ENCODE peak calls at places on chromosome 21, in six cellular contexts. One of them, this sample, is unnamed.
A peak's percentile ranks its signal among the peaks of the same experiment; 100 is the strongest.

GRCh38 chr21:43979654-43980053 is 32.5 kb upstream of the TRAPPC10 start:
- DNase-seq in HepG2: no peak
- DNase-seq in H1: no peak
- DNase-seq in GM12878: no peak
- DNase-seq in K562: no peak
- DNase-seq in SK-N-SH: no peak
- DNase-seq in this sample: no peak

GRCh38 chr21:26554365-26554764 is 18.7 kb downstream of the CYYR1 start:
- DNase-seq in HepG2: no peak
- DNase-seq in SK-N-SH: peak; percentile 71
- DNase-seq in H1: no peak
- DNase-seq in GM12878: no peak
- DNase-seq in K562: no peak
- DNase-seq in this sample: no peak

GRCh38 chr21:45940091-45940490 is 41.5 kb upstream of the COL6A1 start:
- DNase-seq in H1: no peak
- DNase-seq in HepG2: no peak
- DNase-seq in GM12878: no peak
- DNase-seq in K562: no peak
- DNase-seq in SK-N-SH: peak; percentile 16
- DNase-seq in this sample: no peak

GRCh38 chr21:36235058-36235582 is 78.5 kb downstream of the DOP1B start:
- DNase-seq in HepG2: peak; percentile 95
- DNase-seq in GM12878: no peak
- DNase-seq in H1: no peak
- DNase-seq in SK-N-SH: no peak
- DNase-seq in K562: no peak
- DNase-seq in this sample: no peak

GRCh38 chr21:46088189-46088588 is 9.7 kb upstream of the COL6A2 start:
- DNase-seq in SK-N-SH: no peak
- DNase-seq in GM12878: no peak
- DNase-seq in HepG2: no peak
- DNase-seq in K562: no peak
- DNase-seq in H1: no peak
- DNase-seq in this sample: no peak

GRCh38 chr21:9759972-9760371 is 761.4 kb upstream of the TPTE start:
- DNase-seq in GM12878: no peak
- DNase-seq in H1: no peak
- DNase-seq in SK-N-SH: no peak
- DNase-seq in K562: no peak
- DNase-seq in HepG2: no peak
- DNase-seq in this sample: no peak

GRCh38 chr21:45128613-45129226 is 54.3 kb downstream of the ADARB1 start:
- DNase-seq in HepG2: peak; percentile 59
- DNase-seq in K562: no peak
- DNase-seq in H1: peak; percentile 29
- DNase-seq in SK-N-SH: peak; percentile 87
- DNase-seq in GM12878: no peak
- DNase-seq in this sample: peak; percentile 54

GRCh38 chr21:45427331-45428271 is 22.6 kb downstream of the COL18A1 start:
- DNase-seq in GM12878: no peak
- DNase-seq in HepG2: peak; percentile 93
- DNase-seq in K562: peak; percentile 80
- DNase-seq in H1: peak; percentile 67
- DNase-seq in SK-N-SH: no peak
- DNase-seq in this sample: no peak

GRCh38 chr21:43790053-43790524 is 712 bp downstream of the RRP1 start:
- DNase-seq in H1: no peak
- DNase-seq in GM12878: no peak
- DNase-seq in K562: no peak
- DNase-seq in SK-N-SH: no peak
- DNase-seq in HepG2: no peak
- DNase-seq in this sample: no peak

GRCh38 chr21:35333831-35334593 is 284.9 kb upstream of the RUNX1 start:
- DNase-seq in SK-N-SH: no peak
- DNase-seq in GM12878: no peak
- DNase-seq in K562: no peak
- DNase-seq in H1: no peak
- DNase-seq in HepG2: no peak
- DNase-seq in this sample: peak; percentile 72

GRCh38 chr21:14841511-14842472 is 223.0 kb downstream of the NRIP1 start:
- DNase-seq in GM12878: no peak
- DNase-seq in H1: no peak
- DNase-seq in K562: no peak
- DNase-seq in HepG2: no peak
- DNase-seq in SK-N-SH: no peak
- DNase-seq in this sample: no peak

GRCh38 chr21:45552696-45553391 is 10.6 kb upstream of the SLC19A1 start:
- DNase-seq in SK-N-SH: peak; percentile 12
- DNase-seq in K562: no peak
- DNase-seq in GM12878: no peak
- DNase-seq in H1: no peak
- DNase-seq in HepG2: no peak
- DNase-seq in this sample: no peak

GRCh38 chr21:46038871-46039397 is 57.4 kb downstream of the COL6A1 start:
- DNase-seq in GM12878: no peak
- DNase-seq in K562: no peak
- DNase-seq in HepG2: no peak
- DNase-seq in H1: no peak
- DNase-seq in SK-N-SH: no peak
- DNase-seq in this sample: no peak

GRCh38 chr21:34909492-34910292 is 139.4 kb downstream of the RUNX1 start:
- DNase-seq in GM12878: no peak
- DNase-seq in SK-N-SH: no peak
- DNase-seq in K562: no peak
- DNase-seq in HepG2: no peak
- DNase-seq in H1: no peak
- DNase-seq in this sample: no peak

DNA sequence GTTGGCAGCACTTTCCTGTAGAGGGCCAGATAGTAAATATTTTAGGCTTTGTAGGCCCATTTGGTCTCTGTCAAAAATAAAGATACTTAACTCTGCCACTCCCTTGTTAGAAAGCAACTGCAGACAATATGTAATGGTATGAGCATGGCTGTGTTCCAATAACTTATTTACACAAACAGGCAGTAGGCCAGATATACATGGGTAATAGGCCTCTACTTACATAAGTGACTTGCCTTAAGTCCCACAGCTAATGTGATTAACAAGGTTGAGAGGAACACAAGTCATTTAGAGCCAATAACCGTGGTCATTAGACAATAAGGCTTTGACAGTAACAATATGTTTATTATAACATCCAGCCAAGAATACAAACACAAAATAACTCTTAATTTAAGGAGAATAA is 17.4 kb downstream of the CCT8 start:
- DNase-seq in SK-N-SH: no peak
- DNase-seq in K562: no peak
- DNase-seq in H1: no peak
- DNase-seq in GM12878: no peak
- DNase-seq in HepG2: no peak
- DNase-seq in this sample: no peak
- TF ChIP-seq GABPA in SK-N-SH: no peak
- TF ChIP-seq GABPA in K562: no peak
- TF ChIP-seq GABPA in H1: no peak
- TF ChIP-seq GABPA in GM12878: no peak
- TF ChIP-seq GABPA in HepG2: no peak
- TF ChIP-seq GABPA in this sample: no peak

DNA sequence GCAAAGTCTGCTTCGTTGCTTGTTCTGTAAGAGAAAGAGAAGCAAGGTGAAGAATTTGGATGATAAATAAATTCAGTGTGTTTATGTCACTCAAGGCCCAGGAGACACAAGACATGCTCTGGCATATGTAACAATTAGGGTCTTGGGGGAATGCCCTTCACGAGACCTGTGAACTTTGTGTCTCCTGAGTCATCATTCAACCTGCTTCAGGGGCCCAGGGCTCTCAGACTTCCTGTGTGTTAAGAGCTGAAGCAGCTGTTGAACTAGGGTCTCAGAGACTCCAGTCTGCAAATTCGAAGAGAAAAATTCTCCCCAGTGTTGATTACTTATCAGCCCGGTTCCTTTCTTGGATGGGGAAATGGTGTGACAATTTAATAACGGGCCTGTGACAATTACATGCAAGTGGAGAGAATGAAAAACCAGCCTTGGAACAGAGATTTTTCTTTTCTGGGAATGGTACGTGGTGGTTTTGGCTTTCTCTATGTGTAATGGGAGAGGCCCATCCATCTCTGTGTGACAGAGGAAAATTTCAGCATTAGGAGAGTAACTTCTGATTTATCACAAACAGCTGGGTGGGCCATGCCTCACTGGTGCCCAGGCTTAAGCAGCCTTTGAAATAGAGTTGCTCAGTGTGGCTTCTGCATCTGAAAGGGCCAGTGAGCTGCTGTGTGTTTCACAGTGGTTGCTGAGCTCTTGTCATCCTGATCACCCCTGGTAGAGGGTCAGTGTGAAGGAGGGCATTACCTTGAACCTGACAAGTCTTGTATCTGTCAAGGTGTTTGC is 22.4 kb downstream of the HUNK start:
- DNase-seq in H1: no peak
- DNase-seq in SK-N-SH: no peak
- DNase-seq in GM12878: no peak
- DNase-seq in HepG2: peak; percentile 60
- DNase-seq in K562: no peak
- DNase-seq in this sample: no peak
- TF ChIP-seq GABPA in H1: no peak
- TF ChIP-seq GABPA in SK-N-SH: no peak
- TF ChIP-seq GABPA in GM12878: no peak
- TF ChIP-seq GABPA in HepG2: no peak
- TF ChIP-seq GABPA in K562: no peak
- TF ChIP-seq GABPA in this sample: no peak

DNA sequence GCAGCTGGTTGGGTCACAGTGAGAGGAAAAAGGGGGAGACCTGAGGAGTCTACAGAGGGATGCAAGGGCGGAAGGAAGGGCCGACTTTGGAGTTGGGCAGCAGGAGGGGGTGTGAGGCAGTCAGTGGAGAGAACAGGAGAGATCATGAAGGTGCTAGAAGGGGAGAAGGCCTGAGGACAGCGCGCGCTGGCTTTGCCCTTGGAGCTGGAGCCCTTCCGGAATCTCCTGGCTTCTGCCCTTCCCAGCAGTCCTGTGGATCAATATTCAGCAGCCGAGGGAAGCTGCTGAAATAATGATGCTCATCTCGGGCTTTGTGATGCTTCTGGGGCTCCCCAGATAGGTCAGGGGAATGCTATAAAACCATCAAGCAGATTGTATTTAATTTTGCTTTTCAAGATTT is 26.7 kb downstream of the SLC37A1 start:
- DNase-seq in H1: no peak
- DNase-seq in HepG2: no peak
- DNase-seq in K562: no peak
- DNase-seq in GM12878: no peak
- DNase-seq in SK-N-SH: no peak
- DNase-seq in this sample: no peak
- TF ChIP-seq GABPA in H1: no peak
- TF ChIP-seq GABPA in HepG2: no peak
- TF ChIP-seq GABPA in K562: no peak
- TF ChIP-seq GABPA in GM12878: no peak
- TF ChIP-seq GABPA in SK-N-SH: no peak
- TF ChIP-seq GABPA in this sample: no peak

DNA sequence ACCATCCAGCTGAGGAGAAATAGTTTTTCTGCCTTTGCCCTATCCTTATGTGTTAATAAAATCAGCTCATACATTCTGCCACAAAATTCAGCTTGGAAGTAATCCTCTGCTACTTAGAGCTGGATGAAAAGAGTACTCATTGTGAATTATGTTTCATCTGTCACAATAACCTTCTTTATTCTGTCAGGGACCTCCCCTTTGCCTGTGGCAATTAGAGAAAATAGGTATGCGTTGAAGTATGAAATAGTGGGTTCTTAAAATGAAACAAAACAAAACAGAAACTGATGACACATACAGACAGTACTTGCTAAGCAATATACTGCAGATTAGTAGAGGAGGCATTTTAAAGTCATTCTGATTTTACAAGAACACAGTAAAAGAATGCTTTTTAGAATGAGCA is 578.5 kb downstream of the USP25 start:
- DNase-seq in SK-N-SH: no peak
- DNase-seq in H1: no peak
- DNase-seq in GM12878: no peak
- DNase-seq in K562: no peak
- DNase-seq in HepG2: no peak
- DNase-seq in this sample: no peak
- TF ChIP-seq GABPA in SK-N-SH: no peak
- TF ChIP-seq GABPA in H1: no peak
- TF ChIP-seq GABPA in GM12878: no peak
- TF ChIP-seq GABPA in K562: no peak
- TF ChIP-seq GABPA in HepG2: no peak
- TF ChIP-seq GABPA in this sample: no peak

DNA sequence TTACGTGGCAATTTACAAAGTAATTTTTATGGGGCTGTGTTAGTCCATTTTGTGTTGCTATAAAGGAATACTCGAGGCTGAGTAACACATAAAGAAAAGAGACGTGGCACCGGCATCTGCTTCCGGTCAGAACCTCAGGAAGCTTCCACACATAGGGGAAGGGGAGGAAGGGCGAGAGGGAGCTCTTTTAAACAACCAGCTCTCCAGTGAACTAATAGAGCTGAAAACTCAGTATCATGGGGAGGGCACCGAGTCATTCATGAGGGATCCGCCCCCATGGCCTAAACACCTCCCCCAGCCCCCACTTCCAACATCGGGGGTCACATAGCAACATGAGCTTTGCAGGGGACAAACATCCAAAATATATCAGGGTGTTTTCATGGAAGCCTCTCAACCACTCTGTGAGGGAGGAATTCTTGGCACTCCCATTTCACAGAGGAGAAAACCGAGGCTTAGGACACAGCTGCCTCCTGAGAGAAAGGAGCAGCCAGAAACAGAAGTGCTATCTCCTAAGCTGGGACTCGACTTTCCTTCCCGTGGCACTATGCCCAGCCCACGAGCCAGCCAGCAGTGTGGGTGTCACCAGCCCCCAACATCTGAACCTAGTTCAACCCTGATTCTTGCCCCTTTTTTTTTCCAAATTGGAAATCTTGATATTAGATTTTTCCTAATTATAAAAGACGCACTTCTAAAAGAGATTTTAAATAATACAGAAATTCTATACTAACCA is 29.1 kb downstream of the MIS18A start:
- DNase-seq in HepG2: no peak
- DNase-seq in GM12878: no peak
- DNase-seq in H1: no peak
- DNase-seq in SK-N-SH: no peak
- DNase-seq in K562: no peak
- DNase-seq in this sample: no peak
- TF ChIP-seq GABPA in HepG2: no peak
- TF ChIP-seq GABPA in GM12878: no peak
- TF ChIP-seq GABPA in H1: no peak
- TF ChIP-seq GABPA in SK-N-SH: no peak
- TF ChIP-seq GABPA in K562: no peak
- TF ChIP-seq GABPA in this sample: no peak

DNA sequence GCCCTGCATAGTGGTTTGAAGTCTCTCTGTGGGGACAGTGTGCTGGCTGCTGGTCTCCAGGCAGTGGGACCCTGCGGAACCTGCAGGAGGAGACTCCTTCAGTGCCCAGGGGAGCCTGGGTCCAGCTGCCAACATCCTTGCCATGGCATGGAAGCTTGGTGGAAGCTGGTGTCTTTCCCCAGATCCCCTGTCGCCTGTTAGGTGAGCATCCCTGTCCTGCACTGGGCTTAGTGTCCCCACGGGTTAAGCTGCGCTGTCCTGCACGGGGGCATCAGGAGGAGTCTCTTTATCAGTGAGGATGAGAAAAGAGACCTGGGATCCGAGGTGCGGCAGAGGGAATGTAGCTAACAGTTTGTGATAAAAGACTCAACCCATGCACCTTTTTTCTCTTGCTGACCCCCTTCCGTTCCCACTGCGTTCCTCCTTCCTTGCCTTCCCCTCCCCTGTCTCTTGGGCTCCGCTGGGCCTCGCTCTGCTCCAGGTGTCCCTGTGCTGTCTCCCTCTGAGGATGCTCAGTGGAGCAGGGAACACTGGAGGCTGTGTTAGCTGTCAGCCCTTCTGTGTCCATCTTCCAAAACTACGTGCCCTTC is 59.3 kb downstream of the SLC37A1 start:
- DNase-seq in K562: no peak
- DNase-seq in H1: no peak
- DNase-seq in HepG2: no peak
- DNase-seq in SK-N-SH: no peak
- DNase-seq in GM12878: no peak
- DNase-seq in this sample: no peak
- TF ChIP-seq GABPA in K562: no peak
- TF ChIP-seq GABPA in H1: no peak
- TF ChIP-seq GABPA in HepG2: no peak
- TF ChIP-seq GABPA in SK-N-SH: no peak
- TF ChIP-seq GABPA in GM12878: no peak
- TF ChIP-seq GABPA in this sample: no peak

This sample was measured in HL-60.